ENCODE peak calls at places on chromosomes 3 and 15, in ten cellular contexts. C, I, P, H, X, A, Y, V, F and Q are unnamed samples.

GRCh38 chr15:59879506-59879905 is 124.6 kb upstream of the FOXB1 start:
- DNase-seq in I (no peak), X (no peak), H (peak), P (peak), Y (peak), A (no peak), C (no peak), F (no peak), V (no peak), Q (no peak)

GRCh38 chr15:66653398-66653797 is 48.6 kb upstream of the SMAD6 start:
- DNase-seq in H (no peak), I (no peak), C (no peak), Y (no peak), X (no peak), F (no peak), V (no peak), P (no peak), A (no peak), Q (no peak)

GRCh38 chr15:23395832-23396231 is 41.3 kb downstream of the GOLGA8S start:
- DNase-seq in H (no peak), F (no peak), X (no peak), C (no peak), Y (no peak), A (no peak), P (no peak), V (no peak), I (no peak), Q (no peak)

GRCh38 chr15:40108855-40109735 is at the start of gene BMF:
- DNase-seq in Y (peak), H (peak), A (peak), I (peak), X (peak), V (peak), C (peak), F (peak), P (peak), Q (peak)

GRCh38 chr3:94413721-94414106 is 350.9 kb downstream of the NSUN3 start:
- DNase-seq in V (peak), P (peak), Y (peak), H (no peak), C (no peak), A (no peak), X (no peak), I (no peak), F (no peak), Q (peak)

GRCh38 chr15:90106522-90107117 is 4.4 kb upstream of the IDH2 start:
- DNase-seq in I (no peak), F (no peak), P (no peak), Y (peak), A (no peak), X (no peak), V (no peak), C (no peak), H (peak), Q (peak)

GRCh38 chr3:52649461-52650210 is 36.1 kb downstream of the PBRM1 start:
- DNase-seq in Y (peak), F (no peak), P (no peak), H (peak), X (no peak), I (no peak), V (no peak), C (no peak), A (no peak), Q (no peak)

GRCh38 chr3:66904816-66905543 is 93.1 kb upstream of the KBTBD8 start:
- DNase-seq in Y (peak), A (no peak), X (no peak), P (peak), V (no peak), C (no peak), F (no peak), H (no peak), I (no peak), Q (no peak)

GRCh38 chr3:148707596-148708386 is 10.1 kb downstream of the AGTR1 start:
- DNase-seq in A (no peak), C (no peak), V (no peak), F (no peak), P (no peak), H (no peak), Y (peak), I (no peak), X (no peak), Q (peak)

GRCh38 chr3:120153294-120153693 is 59.0 kb upstream of the GSK3B start:
- DNase-seq in Y (peak), X (no peak), I (no peak), H (no peak), A (no peak), P (peak), C (no peak), F (no peak), V (no peak), Q (peak)

GRCh38 chr15:101161656-101162055 is 90.2 kb downstream of the CHSY1 start:
- DNase-seq in F (no peak), Y (no peak), V (no peak), X (no peak), C (no peak), H (no peak), P (no peak), I (no peak), A (no peak), Q (no peak)

GRCh38 chr3:62246094-62246493 is 127.3 kb downstream of the FEZF2 start:
- DNase-seq in Y (no peak), I (no peak), F (no peak), V (no peak), X (no peak), H (no peak), C (no peak), P (no peak), A (no peak), Q (no peak)

GRCh38 chr15:68268405-68268804 is 9.1 kb upstream of the FEM1B start:
- DNase-seq in V (no peak), P (no peak), A (no peak), F (no peak), I (no peak), Y (peak), X (no peak), H (no peak), C (no peak), Q (no peak)